ENCODE peak calls at places on chromosome 16, in eight cellular contexts. W is neural progenitor cell, H is mucosa of descending colon, X is tibial nerve, P is IMR-90, A is prostate gland, Y is fibroblast of lung, M is RWPE2. C is an unnamed sample.

GRCh38 chr16:13421726-13422125 is 498.2 kb upstream of the ERCC4 start:
- DNase-seq in W (no peak), H (no peak), X (no peak), P (no peak), A (no peak), Y (peak; percentile 23), M (no peak), C (no peak)

GRCh38 chr16:87834668-87835473 is 34.4 kb downstream of the SLC7A5 start:
- DNase-seq in W (no peak), H (no peak), X (no peak), P (peak; percentile 65), A (no peak), Y (peak; percentile 35), M (no peak), C (peak; percentile 8)

GRCh38 chr16:15966420-15967222 is 17.2 kb downstream of the ABCC1 start:
- DNase-seq in W (no peak), H (no peak), X (no peak), P (peak; percentile 87), A (no peak), Y (peak; percentile 92), M (peak; percentile 82), C (no peak)

GRCh38 chr16:87447323-87447722 is 45.5 kb downstream of the ZCCHC14 start:
- DNase-seq in W (no peak), H (no peak), X (no peak), P (peak; percentile 97), A (no peak), Y (peak; percentile 91), M (no peak), C (no peak)

GRCh38 chr16:1006781-1007180 is 25.2 kb downstream of the SOX8 start:
- DNase-seq in W (no peak), H (no peak), X (no peak), P (no peak), A (no peak), Y (no peak), M (no peak), C (no peak)

GRCh38 chr16:12500771-12501170 is 302.9 kb downstream of the CPPED1 start:
- DNase-seq in W (no peak), H (peak; percentile 80), X (no peak), P (no peak), A (no peak), Y (no peak), M (no peak), C (no peak)

GRCh38 chr16:50478773-50479149 is 69.4 kb upstream of the NKD1 start:
- DNase-seq in W (no peak), H (peak; percentile 18), X (no peak), P (no peak), A (no peak), Y (no peak), M (no peak), C (no peak)

GRCh38 chr16:72938426-72939164 is 109.3 kb downstream of the ZFHX3 start:
- DNase-seq in W (peak; percentile 32), H (peak; percentile 44), X (peak; percentile 84), P (peak; percentile 93), A (peak; percentile 81), Y (peak; percentile 88), M (no peak), C (no peak)

GRCh38 chr16:88905563-88905962 is 39.1 kb upstream of the PABPN1L start:
- DNase-seq in W (peak; percentile 79), H (no peak), X (no peak), P (no peak), A (no peak), Y (no peak), M (no peak), C (no peak)

GRCh38 chr16:4373909-4374742 is 2.5 kb downstream of the VASN start:
- DNase-seq in W (peak; percentile 78), H (peak; percentile 59), X (peak; percentile 78), P (peak; percentile 98), A (peak; percentile 70), Y (peak; percentile 97), M (no peak), C (no peak)

GRCh38 chr16:65672960-65673359 is 551.1 kb upstream of the CDH11 start:
- DNase-seq in W (no peak), H (no peak), X (no peak), P (peak; percentile 22), A (no peak), Y (peak; percentile 72), M (no peak), C (no peak)

GRCh38 chr16:65745-66144 is 6.7 kb downstream of the RHBDF1 start:
- DNase-seq in W (peak; percentile 87), H (peak; percentile 92), X (peak; percentile 79), P (peak; percentile 59), A (peak; percentile 80), Y (no peak), M (peak; percentile 73), C (peak; percentile 77)

GRCh38 chr16:49652441-49653175 is 203.3 kb downstream of the ZNF423 start:
- DNase-seq in W (no peak), H (peak; percentile 21), X (peak; percentile 57), P (no peak), A (no peak), Y (peak; percentile 87), M (no peak), C (no peak)

GRCh38 chr16:59887856-59888255 is 1153.7 kb upstream of the GOT2 start:
- DNase-seq in W (no peak), H (no peak), X (no peak), P (no peak), A (no peak), Y (peak; percentile 57), M (no peak), C (no peak)

GRCh38 chr16:22847690-22848089 is 33.7 kb downstream of the HS3ST2 start:
- DNase-seq in W (no peak), H (no peak), X (no peak), P (no peak), A (no peak), Y (no peak), M (no peak), C (no peak)

GRCh38 chr16:57186630-57187507 is 740 bp downstream of the RSPRY1 start:
- DNase-seq in W (peak; percentile 50), H (peak; percentile 55), X (no peak), P (no peak), A (peak; percentile 13), Y (no peak), M (no peak), C (peak; percentile 12)

DNA sequence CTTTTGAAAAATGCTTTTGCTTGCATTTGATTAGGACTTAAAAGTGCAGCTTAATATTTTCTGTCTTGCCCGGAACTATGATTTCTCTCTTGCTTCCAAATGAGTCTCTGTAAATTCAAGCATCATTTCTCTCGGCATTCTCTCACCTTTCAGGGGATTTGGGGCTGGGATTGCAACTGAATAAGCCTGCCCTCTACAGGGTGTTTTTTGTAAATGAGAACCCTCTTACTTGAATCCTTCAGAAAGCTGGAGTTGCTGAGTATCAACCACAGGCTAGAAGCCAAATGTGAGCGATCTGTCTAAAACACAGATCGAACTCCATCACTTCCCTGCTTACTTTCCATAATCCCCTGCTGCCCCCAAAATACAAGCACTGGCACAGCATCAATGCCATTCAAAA is 234.6 kb downstream of the TMEM114 start:
- DNase-seq in W (peak; percentile 52), H (no peak), X (no peak), P (no peak), A (no peak), Y (no peak), M (no peak), C (no peak)
- TF ChIP-seq CTCF in W (peak; percentile 64), H (no peak), X (no peak), P (no peak), A (no peak), Y (no peak), M (peak; percentile 8), C (no peak)

GRCh38 chr16:81524382-81524781 is 79.8 kb downstream of the CMIP start:
- DNase-seq in W (no peak), H (no peak), X (no peak), P (no peak), A (no peak), Y (peak; percentile 57), M (no peak), C (peak; percentile 84)
- H3K4me1 ChIP-seq in W (no peaks in the 10 kb centered on the region), H (peaks cover 5% of the 10 kb centered on the region), X (peaks cover 26% of the 10 kb centered on the region), P (peaks cover 14% of the 10 kb centered on the region), A (no peaks in the 10 kb centered on the region), Y (peaks cover 3% of the 10 kb centered on the region), M (peaks cover 69% of the 10 kb centered on the region), C (peaks cover 58% of the 10 kb centered on the region)

GRCh38 chr16:67951485-67951884 is 7.6 kb upstream of the LCAT start:
- DNase-seq in W (no peak), H (no peak), X (no peak), P (no peak), A (no peak), Y (no peak), M (peak; percentile 55), C (no peak)

GRCh38 chr16:67950335-67950843 is 6.5 kb upstream of the LCAT start:
- DNase-seq in W (no peak), H (no peak), X (no peak), P (no peak), A (no peak), Y (no peak), M (peak; percentile 53), C (no peak)

GRCh38 chr16:67948015-67948414 is 4.1 kb upstream of the LCAT start:
- DNase-seq in W (no peak), H (no peak), X (no peak), P (no peak), A (no peak), Y (no peak), M (no peak), C (no peak)

GRCh38 chr16:67946966-67947558 is 3.1 kb upstream of the LCAT start:
- DNase-seq in W (no peak), H (no peak), X (no peak), P (no peak), A (no peak), Y (no peak), M (no peak), C (no peak)

GRCh38 chr16:67949645-67950044 is 5.7 kb upstream of the LCAT start:
- DNase-seq in W (no peak), H (no peak), X (no peak), P (no peak), A (no peak), Y (no peak), M (peak; percentile 59), C (no peak)
- TF ChIP-seq CTCF in W (no peak), H (no peak), X (no peak), P (no peak), A (no peak), Y (no peak), M (no peak), C (no peak)

DNA sequence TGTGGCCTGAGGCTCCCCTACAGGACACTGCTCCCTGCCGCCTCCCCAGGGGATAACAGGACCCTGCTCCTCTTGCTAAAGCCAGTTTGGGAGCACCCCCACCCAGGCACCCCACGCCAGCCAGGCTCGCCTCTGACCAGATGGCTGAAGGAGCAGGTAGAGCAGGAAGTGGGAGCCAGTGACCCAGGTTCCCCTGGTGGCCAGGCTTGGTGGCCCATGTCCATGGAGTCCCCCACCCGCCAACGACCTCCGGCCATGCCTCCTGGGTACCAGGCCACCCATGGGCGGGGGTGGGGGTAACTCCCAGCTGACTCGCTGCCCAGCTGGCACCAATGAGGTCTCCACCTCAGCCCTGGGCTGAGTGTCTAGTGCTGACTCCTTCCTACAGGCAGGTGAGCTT is 10.0 kb downstream of the BCAR1 start:
- DNase-seq in W (no peak), H (no peak), X (no peak), P (no peak), A (no peak), Y (no peak), M (no peak), C (no peak)
- H3K4me1 ChIP-seq in W (peaks cover 37% of the 10 kb centered on the region), H (peaks cover 14% of the 10 kb centered on the region), X (peaks cover 91% of the 10 kb centered on the region), P (peaks cover 47% of the 10 kb centered on the region), A (peaks cover 36% of the 10 kb centered on the region), Y (peaks cover 78% of the 10 kb centered on the region), M (peaks cover 32% of the 10 kb centered on the region), C (no peaks in the 10 kb centered on the region)

C was measured in CD8-positive, alpha-beta T cell.